ENCODE peak calls at places on chromosomes 4 and X, in ten cellular contexts. C, L, P, T, W, A, Q, H, S and Y are unnamed samples.

GRCh38 chrX:110944323-110944761 is 148.7 kb upstream of the CHRDL1 start:
- DNase-seq in C (no peak), L (no peak), P (no peak), T (no peak), W (no peak), A (no peak), Q (no peak), H (no peak), S (no peak), Y (no peak)

GRCh38 chrX:56343231-56343630 is 111.1 kb downstream of the KLF8 start:
- DNase-seq in C (no peak), L (no peak), P (no peak), T (no peak), W (no peak), A (no peak), Q (no peak), H (no peak), S (no peak), Y (no peak)

GRCh38 chrX:23883737-23884354 is 23.9 kb downstream of the APOO start:
- DNase-seq in C (peak), L (peak), P (peak), T (peak), W (peak), A (no peak), Q (peak), H (no peak), S (peak), Y (no peak)

GRCh38 chr4:6267573-6267972 is 2.1 kb upstream of the WFS1 start:
- DNase-seq in C (no peak), L (no peak), P (no peak), T (no peak), W (no peak), A (no peak), Q (no peak), H (no peak), S (no peak), Y (no peak)

GRCh38 chr4:8618421-8618820 is 25.9 kb downstream of the CPZ start:
- DNase-seq in C (no peak), L (no peak), P (no peak), T (no peak), W (no peak), A (no peak), Q (no peak), H (no peak), S (no peak), Y (no peak)

GRCh38 chrX:103628386-103629290 is at the start of gene TCEAL1:
- DNase-seq in C (no peak), L (peak), P (peak), T (peak), W (peak), A (peak), Q (no peak), H (peak), S (peak), Y (peak)

GRCh38 chrX:129679856-129680255 is 25.1 kb upstream of the APLN start:
- DNase-seq in C (no peak), L (no peak), P (no peak), T (no peak), W (peak), A (no peak), Q (no peak), H (peak), S (no peak), Y (no peak)

GRCh38 chrX:115297189-115297588 is 7.7 kb downstream of the LUZP4 start:
- DNase-seq in C (no peak), L (no peak), P (no peak), T (no peak), W (no peak), A (no peak), Q (no peak), H (no peak), S (no peak), Y (no peak)

GRCh38 chr4:138192113-138192512 is 50.0 kb downstream of the SLC7A11 start:
- DNase-seq in C (no peak), L (no peak), P (peak), T (no peak), W (peak), A (no peak), Q (peak), H (no peak), S (peak), Y (no peak)

GRCh38 chr4:31737419-31737818 is 1017.2 kb downstream of the PCDH7 start:
- DNase-seq in C (no peak), L (no peak), P (no peak), T (no peak), W (no peak), A (no peak), Q (no peak), H (no peak), S (no peak), Y (no peak)

GRCh38 chrX:96563663-96564062 is 121.0 kb upstream of the DIAPH2 start:
- DNase-seq in C (peak), L (no peak), P (no peak), T (no peak), W (peak), A (no peak), Q (no peak), H (no peak), S (no peak), Y (no peak)

GRCh38 chrX:133249659-133250058 is 31.5 kb upstream of the TFDP3 start:
- DNase-seq in C (no peak), L (no peak), P (no peak), T (no peak), W (peak), A (no peak), Q (no peak), H (no peak), S (no peak), Y (no peak)